ENCODE peak calls at places on chromosomes 4 and X, in seven cellular contexts. O, L, M, N, S, F and R are unnamed samples.

GRCh38 chr4:76726631-76727030 is 171.3 kb downstream of the SOWAHB start:
- DNase-seq in O (no peak), L (no peak), M (no peak), N (no peak), S (no peak), F (no peak), R (no peak)

GRCh38 chr4:152385551-152385950 is 150.3 kb downstream of the FBXW7 start:
- DNase-seq in O (no peak), L (no peak), M (no peak), N (no peak), S (no peak), F (no peak), R (no peak)

GRCh38 chrX:68419934-68420333 is 13.4 kb downstream of the OPHN1 start:
- DNase-seq in O (no peak), L (no peak), M (no peak), N (no peak), S (no peak), F (no peak), R (no peak)

GRCh38 chr4:98669577-98669976 is 11.2 kb upstream of the TSPAN5 start:
- DNase-seq in O (no peak), L (no peak), M (no peak), N (no peak), S (no peak), F (no peak), R (no peak)

GRCh38 chr4:151012836-151013235 is 2.2 kb downstream of the LRBA start:
- DNase-seq in O (no peak), L (no peak), M (no peak), N (no peak), S (peak), F (no peak), R (peak)

GRCh38 chrX:15441464-15441863 is 51.7 kb downstream of the PIR start:
- DNase-seq in O (no peak), L (no peak), M (no peak), N (no peak), S (no peak), F (no peak), R (no peak)

GRCh38 chr4:183838987-183839712 is 66.0 kb upstream of the STOX2 start:
- DNase-seq in O (no peak), L (no peak), M (no peak), N (no peak), S (no peak), F (no peak), R (no peak)

GRCh38 chrX:33252306-33252825 is 41.0 kb upstream of the DMD start:
- DNase-seq in O (no peak), L (no peak), M (no peak), N (no peak), S (no peak), F (no peak), R (no peak)

GRCh38 chrX:132791725-132792124 is 166.7 kb downstream of the HS6ST2 start:
- DNase-seq in O (no peak), L (no peak), M (no peak), N (no peak), S (no peak), F (no peak), R (no peak)

GRCh38 chr4:17366496-17366895 is 145.4 kb downstream of the QDPR start:
- DNase-seq in O (no peak), L (no peak), M (no peak), N (no peak), S (no peak), F (no peak), R (no peak)

GRCh38 chrX:18674788-18675735 is 3.2 kb upstream of the RS1 start:
- DNase-seq in O (peak), L (peak), M (peak), N (peak), S (peak), F (peak), R (peak)

GRCh38 chr4:7462509-7462971 is 27.8 kb upstream of the PSAPL1 start:
- DNase-seq in O (no peak), L (no peak), M (no peak), N (no peak), S (no peak), F (no peak), R (no peak)

GRCh38 chr4:48439988-48440387 is 43.2 kb upstream of the SLC10A4 start:
- DNase-seq in O (no peak), L (no peak), M (no peak), N (no peak), S (no peak), F (no peak), R (no peak)

GRCh38 chrX:116272881-116273280 is 102.3 kb downstream of the AGTR2 start:
- DNase-seq in O (no peak), L (no peak), M (no peak), N (no peak), S (no peak), F (no peak), R (no peak)

GRCh38 chrX:45070116-45071007 is 130.3 kb downstream of the DIPK2B start:
- DNase-seq in O (no peak), L (no peak), M (no peak), N (no peak), S (peak), F (no peak), R (peak)